ENCODE peak calls at places on chromosomes 4 and X, in eight cellular contexts. P is left ventricle myocardium inferior, H is lower lobe of right lung, S is upper lobe of right lung, Q is osteoblast, E is transverse colon, B is K562, U is A549. R is an unnamed sample. For H3K9me3, the result is how much of the 10 kb centered on the place peaks cover.

GRCh38 chr4:26859762-26860156 is 882 bp upstream of the STIM2 start:
- DNase-seq in P (no peak), H (no peak), S (no peak), Q (no peak), E (no peak), B (peak), U (no peak), R (no peak)

GRCh38 chrX:57573754-57574153 is 18.1 kb upstream of the ZXDB start:
- DNase-seq in P (no peak), H (no peak), S (no peak), Q (no peak), E (no peak), B (peak), U (no peak), R (peak)

GRCh38 chr4:80017125-80017854 is 55.7 kb downstream of the ANTXR2 start:
- DNase-seq in P (no peak), H (no peak), S (no peak), Q (peak), E (no peak), B (no peak), U (no peak), R (no peak)

GRCh38 chr4:46432923-46433322 is 43.0 kb upstream of the GABRA2 start:
- DNase-seq in P (no peak), H (no peak), S (no peak), Q (no peak), E (no peak), B (no peak), U (no peak), R (no peak)

GRCh38 chr4:169745291-169745690 is 12.5 kb downstream of the HPF1 start:
- DNase-seq in P (no peak), H (no peak), S (no peak), Q (peak), E (no peak), B (no peak), U (no peak), R (no peak)

GRCh38 chr4:144304025-144304424 is 163.5 kb upstream of the GYPA start:
- DNase-seq in P (no peak), H (no peak), S (no peak), Q (no peak), E (no peak), B (no peak), U (no peak), R (no peak)

GRCh38 chr4:24210332-24210902 is 320.6 kb upstream of the PPARGC1A start:
- DNase-seq in P (no peak), H (peak), S (peak), Q (peak), E (peak), B (no peak), U (peak), R (no peak)

GRCh38 chrX:18828832-18829404 is 121.5 kb downstream of the PPEF1 start:
- DNase-seq in P (no peak), H (no peak), S (no peak), Q (no peak), E (no peak), B (no peak), U (no peak), R (peak)

GRCh38 chr4:115515379-115516171 is 402.2 kb upstream of the NDST4 start:
- DNase-seq in P (no peak), H (no peak), S (no peak), Q (no peak), E (no peak), B (no peak), U (no peak), R (no peak)

GRCh38 chr4:86706923-86707597 is 112.9 kb downstream of the PTPN13 start:
- DNase-seq in P (no peak), H (no peak), S (no peak), Q (peak), E (no peak), B (no peak), U (no peak), R (no peak)

GRCh38 chr4:73726000-73726399 is 14.4 kb upstream of the CXCL8 start:
- DNase-seq in P (no peak), H (no peak), S (no peak), Q (peak), E (no peak), B (no peak), U (peak), R (no peak)

GRCh38 chr4:37597019-37597418 is 89.2 kb downstream of the RELL1 start:
- DNase-seq in P (no peak), H (no peak), S (no peak), Q (no peak), E (no peak), B (no peak), U (no peak), R (no peak)

GRCh38 chr4:153427363-153428071 is 38.6 kb upstream of the TMEM131L start:
- DNase-seq in P (no peak), H (no peak), S (no peak), Q (no peak), E (no peak), B (no peak), U (no peak), R (no peak)

GRCh38 chr4:93066746-93067145 is 761.8 kb upstream of the ATOH1 start:
- DNase-seq in P (no peak), H (no peak), S (no peak), Q (no peak), E (no peak), B (no peak), U (no peak), R (no peak)

GRCh38 chrX:10620121-10620699 is at the start of gene MID1:
- DNase-seq in P (peak), H (peak), S (peak), Q (no peak), E (peak), B (no peak), U (peak), R (peak)

GRCh38 chrX:78119521-78120227 is 15.6 kb downstream of the PGK1 start:
- DNase-seq in P (no peak), H (no peak), S (no peak), Q (no peak), E (no peak), B (no peak), U (no peak), R (no peak)

GRCh38 chrX:107935200-107935599 is 47.0 kb downstream of the TEX13B start:
- DNase-seq in P (no peak), H (no peak), S (no peak), Q (peak), E (no peak), B (no peak), U (no peak), R (no peak)

GRCh38 chr4:16196482-16197393 is 29.5 kb downstream of the TAPT1 start:
- DNase-seq in P (no peak), H (no peak), S (no peak), Q (peak), E (no peak), B (no peak), U (peak), R (no peak)

GRCh38 chr4:39846135-39846534 is 131.6 kb downstream of the PDS5A start:
- DNase-seq in P (no peak), H (no peak), S (no peak), Q (no peak), E (peak), B (no peak), U (no peak), R (no peak)

GRCh38 chrX:71253253-71254091 is 468 bp downstream of the ZMYM3 start:
- DNase-seq in P (peak), H (peak), S (peak), Q (peak), E (peak), B (peak), U (peak), R (peak)

GRCh38 chr4:38099908-38100407 is 139.8 kb downstream of the PTTG2 start:
- DNase-seq in P (no peak), H (no peak), S (no peak), Q (peak), E (no peak), B (no peak), U (no peak), R (no peak)

GRCh38 chrX:110852180-110852579 is 56.6 kb upstream of the CHRDL1 start:
- DNase-seq in P (no peak), H (no peak), S (no peak), Q (peak), E (no peak), B (peak), U (peak), R (peak)

GRCh38 chrX:104335765-104336164 is 81.0 kb upstream of the ESX1 start:
- DNase-seq in P (no peak), H (no peak), S (no peak), Q (no peak), E (no peak), B (no peak), U (no peak), R (no peak)

GRCh38 chr4:54054501-54054900 is 9.9 kb downstream of the CHIC2 start:
- DNase-seq in P (no peak), H (no peak), S (no peak), Q (no peak), E (no peak), B (no peak), U (no peak), R (peak)

GRCh38 chr4:54055494-54055893 is 8.9 kb downstream of the CHIC2 start:
- DNase-seq in P (no peak), H (no peak), S (no peak), Q (no peak), E (no peak), B (no peak), U (no peak), R (no peak)

DNA sequence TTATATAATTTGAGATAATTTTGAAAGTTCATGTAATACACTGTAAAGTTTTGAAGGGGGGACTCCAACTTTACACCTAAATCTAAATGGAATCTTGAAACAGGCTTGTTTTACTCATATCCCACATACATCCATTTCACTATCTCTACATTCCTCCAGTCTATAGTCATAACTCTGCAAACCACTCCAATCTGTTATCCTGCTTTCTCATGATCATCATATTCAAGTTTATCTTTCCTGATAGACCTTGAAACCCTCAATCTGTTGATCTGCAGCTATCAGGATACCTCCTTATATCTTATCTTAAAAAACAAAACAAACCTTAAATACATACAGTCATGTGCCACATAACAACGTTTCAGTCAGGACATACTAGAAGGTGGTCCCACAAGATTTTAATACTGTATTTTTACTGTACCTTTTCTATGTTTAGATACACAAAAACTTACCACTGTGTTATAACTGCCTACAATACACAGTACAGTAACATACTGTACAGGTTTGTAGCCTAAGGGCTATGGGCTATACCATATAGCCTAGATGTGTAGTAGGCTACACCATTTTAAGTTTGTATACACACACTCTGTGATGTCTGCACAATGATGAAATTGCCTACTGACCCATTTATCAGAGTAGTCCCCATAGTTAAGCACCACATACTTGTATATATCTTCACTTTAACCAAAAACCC is 14.0 kb downstream of the CHIC2 start:
- DNase-seq in P (no peak), H (no peak), S (no peak), Q (no peak), E (no peak), B (no peak), U (no peak), R (no peak)
- H3K4me3 ChIP-seq in P (no peak), H (no peak), S (no peak), Q (no peak), E (no peak), B (no peak), U (no peak), R (no peak)

GRCh38 chr4:205097-205756 is 80.9 kb downstream of the ZNF718 start:
- DNase-seq in P (no peak), H (no peak), S (no peak), Q (no peak), E (no peak), B (no peak), U (no peak), R (no peak)
- H3K9me3 ChIP-seq in P (under half), H (under half), S (under half), Q (under half), E (under half), B (under half), U (under half), R (under half)

GRCh38 chr4:112325522-112325921 is 28.4 kb downstream of the ALPK1 start:
- DNase-seq in P (no peak), H (no peak), S (no peak), Q (no peak), E (no peak), B (no peak), U (no peak), R (no peak)
- H3K4me3 ChIP-seq in P (no peak), H (no peak), S (no peak), Q (no peak), E (no peak), B (no peak), U (no peak), R (no peak)

GRCh38 chrX:2449135-2449886 is 51.5 kb downstream of the DHRSX start:
- DNase-seq in P (no peak), H (peak), S (peak), Q (no peak), E (no peak), B (no peak), U (no peak), R (no peak)
- H3K9me3 ChIP-seq in P (under half), H (under half), S (under half), Q (under half), E (under half), B (under half), U (under half), R (under half)